ENCODE peak calls at places on chromosomes 16 and 17, in five cellular contexts. One of them, this sample, is unnamed.
A peak's percentile ranks its signal among the peaks of the same experiment; 100 is the strongest.

GRCh38 chr16:56349086-56349415 is 76.3 kb downstream of the AMFR start:
- DNase-seq in K562: no peak
- DNase-seq in SK-N-SH: no peak
- DNase-seq in stomach: no peak
- DNase-seq in transverse colon: no peak
- DNase-seq in this sample: peak; percentile 30

GRCh38 chr16:79599837-79600635 is 501 bp downstream of the MAF start:
- DNase-seq in K562: no peak
- DNase-seq in SK-N-SH: peak; percentile 80
- DNase-seq in transverse colon: no peak
- DNase-seq in stomach: peak; percentile 72
- DNase-seq in this sample: no peak

GRCh38 chr17:50830994-50831393 is 4.4 kb upstream of the WFIKKN2 start:
- DNase-seq in stomach: no peak
- DNase-seq in transverse colon: no peak
- DNase-seq in SK-N-SH: peak; percentile 61
- DNase-seq in K562: no peak
- DNase-seq in this sample: no peak

GRCh38 chr17:31859487-31860008 is 504 bp upstream of the COPRS start:
- DNase-seq in stomach: no peak
- DNase-seq in K562: no peak
- DNase-seq in transverse colon: no peak
- DNase-seq in SK-N-SH: peak; percentile 30
- DNase-seq in this sample: no peak

GRCh38 chr17:72376486-72377345 is 255.9 kb downstream of the SOX9 start:
- DNase-seq in stomach: no peak
- DNase-seq in transverse colon: no peak
- DNase-seq in SK-N-SH: peak; percentile 86
- DNase-seq in K562: no peak
- DNase-seq in this sample: no peak

GRCh38 chr17:65918921-65919546 is 272.9 kb downstream of the CEP112 start:
- DNase-seq in K562: no peak
- DNase-seq in stomach: no peak
- DNase-seq in SK-N-SH: no peak
- DNase-seq in transverse colon: no peak
- DNase-seq in this sample: no peak

GRCh38 chr16:19140392-19140791 is 26.6 kb downstream of the ITPRIPL2 start:
- DNase-seq in K562: no peak
- DNase-seq in transverse colon: no peak
- DNase-seq in stomach: no peak
- DNase-seq in SK-N-SH: no peak
- DNase-seq in this sample: no peak

GRCh38 chr16:81838794-81839193 is 59.7 kb downstream of the PLCG2 start:
- DNase-seq in stomach: no peak
- DNase-seq in transverse colon: no peak
- DNase-seq in SK-N-SH: no peak
- DNase-seq in K562: no peak
- DNase-seq in this sample: no peak

GRCh38 chr16:53754938-53755910 is 51.3 kb downstream of the FTO start:
- DNase-seq in K562: peak; percentile 22
- DNase-seq in transverse colon: peak; percentile 78
- DNase-seq in SK-N-SH: no peak
- DNase-seq in stomach: peak; percentile 65
- DNase-seq in this sample: no peak

DNA sequence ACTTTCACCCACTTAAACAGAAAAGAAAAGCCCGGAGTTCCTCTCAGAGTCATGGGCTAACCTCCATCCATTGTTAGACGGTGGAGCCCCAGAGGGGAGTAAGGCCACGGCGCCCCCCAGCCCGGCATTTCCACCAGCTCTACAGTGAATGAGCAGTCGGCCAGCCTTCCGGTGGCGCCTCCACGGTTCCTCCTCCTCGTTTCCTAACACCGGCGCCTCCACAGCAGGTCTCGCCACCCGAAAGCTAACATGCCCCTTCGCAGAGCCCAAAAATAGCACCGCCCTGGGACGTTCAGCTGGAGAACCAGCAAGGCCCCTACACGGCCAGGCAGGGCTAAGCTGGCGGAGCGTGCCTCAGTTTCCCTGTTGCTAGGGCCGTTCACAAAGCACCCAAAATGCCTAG is 858 bp downstream of the MMD start:
- DNase-seq in K562: peak; percentile 40
- DNase-seq in SK-N-SH: peak; percentile 65
- DNase-seq in transverse colon: peak; percentile 57
- DNase-seq in stomach: peak; percentile 41
- DNase-seq in this sample: peak; percentile 87
- TF ChIP-seq EP300 in K562: no peak
- TF ChIP-seq EP300 in SK-N-SH: no peak
- TF ChIP-seq EP300 in transverse colon: no peak
- TF ChIP-seq EP300 in stomach: no peak
- TF ChIP-seq EP300 in this sample: no peak

GRCh38 chr17:36935681-36936454 is 1.4 kb upstream of the LHX1 start:
- DNase-seq in stomach: no peak
- DNase-seq in transverse colon: no peak
- DNase-seq in K562: no peak
- DNase-seq in SK-N-SH: peak; percentile 60
- DNase-seq in this sample: no peak

GRCh38 chr17:36936455-36936934 is 780 bp upstream of the LHX1 start:
- DNase-seq in stomach: no peak
- DNase-seq in transverse colon: no peak
- DNase-seq in SK-N-SH: peak; percentile 84
- DNase-seq in K562: no peak
- DNase-seq in this sample: no peak

GRCh38 chr17:36937961-36938565 is 788 bp downstream of the LHX1 start:
- DNase-seq in stomach: no peak
- DNase-seq in transverse colon: no peak
- DNase-seq in SK-N-SH: peak; percentile 69
- DNase-seq in K562: no peak
- DNase-seq in this sample: no peak

GRCh38 chr17:36938566-36939058 is 1.3 kb downstream of the LHX1 start:
- DNase-seq in K562: no peak
- DNase-seq in SK-N-SH: no peak
- DNase-seq in stomach: no peak
- DNase-seq in transverse colon: no peak
- DNase-seq in this sample: no peak

GRCh38 chr17:36937001-36937960 is at the start of gene LHX1:
- DNase-seq in K562: no peak
- DNase-seq in stomach: no peak
- DNase-seq in transverse colon: no peak
- DNase-seq in SK-N-SH: peak; percentile 65
- DNase-seq in this sample: no peak
- H3K4me1 ChIP-seq in K562: peaks cover 60% of the 10 kb centered on the region
- H3K4me1 ChIP-seq in stomach: peaks cover 82% of the 10 kb centered on the region
- H3K4me1 ChIP-seq in transverse colon: peaks cover 37% of the 10 kb centered on the region
- H3K4me1 ChIP-seq in SK-N-SH: no peaks in the 10 kb centered on the region
- H3K4me1 ChIP-seq in this sample: peaks cover 92% of the 10 kb centered on the region

GRCh38 chr17:17434477-17434876 is 42.3 kb upstream of the MED9 start:
- DNase-seq in transverse colon: no peak
- DNase-seq in SK-N-SH: no peak
- DNase-seq in stomach: no peak
- DNase-seq in K562: no peak
- DNase-seq in this sample: no peak

GRCh38 chr17:17437461-17437860 is 39.3 kb upstream of the MED9 start:
- DNase-seq in transverse colon: no peak
- DNase-seq in K562: no peak
- DNase-seq in stomach: no peak
- DNase-seq in SK-N-SH: no peak
- DNase-seq in this sample: no peak

GRCh38 chr17:17437893-17438292 is 38.9 kb upstream of the MED9 start:
- DNase-seq in SK-N-SH: no peak
- DNase-seq in K562: no peak
- DNase-seq in stomach: no peak
- DNase-seq in transverse colon: no peak
- DNase-seq in this sample: no peak

GRCh38 chr17:17433260-17433659 is 43.5 kb upstream of the MED9 start:
- DNase-seq in K562: no peak
- DNase-seq in stomach: no peak
- DNase-seq in transverse colon: no peak
- DNase-seq in SK-N-SH: no peak
- DNase-seq in this sample: no peak

GRCh38 chr17:17435323-17435722 is 41.5 kb upstream of the MED9 start:
- DNase-seq in SK-N-SH: no peak
- DNase-seq in stomach: no peak
- DNase-seq in transverse colon: no peak
- DNase-seq in K562: no peak
- DNase-seq in this sample: no peak
- TF ChIP-seq EP300 in SK-N-SH: no peak
- TF ChIP-seq EP300 in stomach: no peak
- TF ChIP-seq EP300 in transverse colon: no peak
- TF ChIP-seq EP300 in K562: no peak
- TF ChIP-seq EP300 in this sample: no peak

DNA sequence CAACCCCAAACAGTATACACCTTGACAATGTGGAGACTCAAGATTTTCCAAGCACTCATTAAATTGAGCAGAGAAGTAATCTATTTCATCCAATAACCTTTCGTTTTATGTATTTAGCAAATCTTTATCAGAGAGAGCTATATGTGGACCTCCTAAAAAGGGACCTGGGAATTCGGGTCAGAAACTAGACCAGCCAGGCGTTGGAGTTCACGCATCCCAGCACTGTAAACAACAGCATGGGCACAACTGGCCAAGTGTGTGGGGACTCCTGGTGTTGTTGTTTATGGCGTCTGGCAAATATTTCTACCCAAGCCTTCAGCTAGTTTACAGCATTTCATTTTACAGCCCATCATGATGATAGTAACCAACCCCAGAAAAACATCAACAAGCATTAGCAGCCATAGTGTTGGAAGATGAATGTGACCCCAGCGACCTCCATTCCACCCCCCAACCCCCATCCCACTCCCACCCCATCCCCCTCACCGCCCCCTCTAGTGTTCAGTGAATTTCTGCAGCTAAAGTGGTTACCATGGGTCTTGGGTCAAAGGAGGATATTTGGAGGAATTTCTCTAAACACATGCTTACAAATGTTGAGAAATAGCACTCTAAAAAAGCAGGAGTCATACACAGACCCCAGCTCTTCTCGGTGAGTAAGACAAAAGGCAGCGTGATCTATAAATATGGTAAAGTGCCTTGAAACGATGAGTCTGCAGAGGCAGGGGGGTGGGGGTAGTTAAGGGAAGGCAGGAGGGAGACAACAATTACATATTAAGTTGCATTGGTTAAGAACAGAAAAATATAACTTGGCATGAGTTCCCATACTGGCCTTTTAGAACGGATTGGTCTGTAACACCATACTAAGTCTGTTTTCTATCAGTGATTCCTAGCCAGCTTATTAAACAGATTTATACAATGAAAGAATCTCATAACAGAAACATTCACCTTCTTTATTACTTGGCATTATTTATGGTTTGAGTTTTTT is 91.4 kb upstream of the TBX2 start:
- DNase-seq in stomach: no peak
- DNase-seq in transverse colon: no peak
- DNase-seq in SK-N-SH: no peak
- DNase-seq in K562: no peak
- DNase-seq in this sample: no peak
- H3K4me1 ChIP-seq in stomach: peaks cover 10% of the 10 kb centered on the region
- H3K4me1 ChIP-seq in transverse colon: no peaks in the 10 kb centered on the region
- H3K4me1 ChIP-seq in SK-N-SH: peaks cover 40% of the 10 kb centered on the region
- H3K4me1 ChIP-seq in K562: no peaks in the 10 kb centered on the region
- H3K4me1 ChIP-seq in this sample: no peaks in the 10 kb centered on the region

GRCh38 chr17:47275245-47275984 is 21.8 kb downstream of the ITGB3 start:
- DNase-seq in transverse colon: peak; percentile 75
- DNase-seq in stomach: peak; percentile 66
- DNase-seq in SK-N-SH: peak; percentile 93
- DNase-seq in K562: peak; percentile 83
- DNase-seq in this sample: peak; percentile 93
- TF ChIP-seq EP300 in transverse colon: peak; percentile 24
- TF ChIP-seq EP300 in stomach: no peak
- TF ChIP-seq EP300 in SK-N-SH: peak; percentile 89
- TF ChIP-seq EP300 in K562: no peak
- TF ChIP-seq EP300 in this sample: no peak

GRCh38 chr16:86637744-86638143 is 59.4 kb downstream of the FOXL1 start:
- DNase-seq in SK-N-SH: no peak
- DNase-seq in stomach: no peak
- DNase-seq in transverse colon: no peak
- DNase-seq in K562: no peak
- DNase-seq in this sample: no peak
- H3K4me1 ChIP-seq in SK-N-SH: peaks cover 16% of the 10 kb centered on the region
- H3K4me1 ChIP-seq in stomach: no peaks in the 10 kb centered on the region
- H3K4me1 ChIP-seq in transverse colon: no peaks in the 10 kb centered on the region
- H3K4me1 ChIP-seq in K562: no peaks in the 10 kb centered on the region
- H3K4me1 ChIP-seq in this sample: no peaks in the 10 kb centered on the region

GRCh38 chr17:39601010-39601597 is 6.6 kb downstream of the NEUROD2 start:
- DNase-seq in SK-N-SH: no peak
- DNase-seq in K562: no peak
- DNase-seq in stomach: no peak
- DNase-seq in transverse colon: no peak
- DNase-seq in this sample: no peak

GRCh38 chr17:39599665-39600468 is 7.9 kb downstream of the NEUROD2 start:
- DNase-seq in transverse colon: no peak
- DNase-seq in K562: no peak
- DNase-seq in SK-N-SH: peak; percentile 60
- DNase-seq in stomach: no peak
- DNase-seq in this sample: no peak

GRCh38 chr17:39599006-39599664 is 8.6 kb downstream of the NEUROD2 start:
- DNase-seq in SK-N-SH: peak; percentile 62
- DNase-seq in transverse colon: no peak
- DNase-seq in stomach: no peak
- DNase-seq in K562: no peak
- DNase-seq in this sample: no peak

GRCh38 chr17:39601758-39602532 is 5.8 kb downstream of the NEUROD2 start:
- DNase-seq in stomach: no peak
- DNase-seq in K562: no peak
- DNase-seq in transverse colon: no peak
- DNase-seq in SK-N-SH: peak; percentile 32
- DNase-seq in this sample: no peak

GRCh38 chr17:39600469-39601009 is 7.2 kb downstream of the NEUROD2 start:
- DNase-seq in K562: no peak
- DNase-seq in transverse colon: no peak
- DNase-seq in stomach: no peak
- DNase-seq in SK-N-SH: peak; percentile 31
- DNase-seq in this sample: no peak
- TF ChIP-seq EP300 in K562: no peak
- TF ChIP-seq EP300 in transverse colon: no peak
- TF ChIP-seq EP300 in stomach: no peak
- TF ChIP-seq EP300 in SK-N-SH: no peak
- TF ChIP-seq EP300 in this sample: no peak

DNA sequence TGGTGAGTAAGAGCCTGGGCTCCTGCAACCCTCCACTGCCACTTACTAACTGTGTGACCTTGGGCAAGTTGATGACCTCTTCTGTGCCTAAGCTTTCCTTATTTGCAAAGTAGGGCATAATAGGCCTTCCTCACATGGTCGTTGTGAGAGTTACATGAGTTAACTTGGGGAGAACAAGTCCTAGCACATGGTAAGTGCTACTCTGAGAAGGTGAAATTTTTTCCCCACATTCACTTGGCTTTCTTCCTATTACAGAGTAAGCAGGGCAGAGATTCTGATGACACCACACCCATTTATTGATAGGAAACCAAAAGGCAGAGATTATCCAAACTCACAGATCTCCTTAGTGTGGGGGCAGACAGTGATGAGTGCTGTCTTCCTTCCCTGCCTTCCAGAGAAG is 1.6 kb downstream of the KCNH4 start:
- DNase-seq in stomach: no peak
- DNase-seq in transverse colon: no peak
- DNase-seq in SK-N-SH: no peak
- DNase-seq in K562: no peak
- DNase-seq in this sample: no peak
- H3K4me1 ChIP-seq in stomach: peaks cover 35% of the 10 kb centered on the region
- H3K4me1 ChIP-seq in transverse colon: peaks cover 4% of the 10 kb centered on the region
- H3K4me1 ChIP-seq in SK-N-SH: peaks cover 4% of the 10 kb centered on the region
- H3K4me1 ChIP-seq in K562: peaks cover 38% of the 10 kb centered on the region
- H3K4me1 ChIP-seq in this sample: peaks cover 25% of the 10 kb centered on the region

GRCh38 chr17:38676706-38677504 is 2.1 kb upstream of the EPOP start:
- DNase-seq in transverse colon: peak; percentile 87
- DNase-seq in SK-N-SH: peak; percentile 85
- DNase-seq in stomach: peak; percentile 85
- DNase-seq in K562: peak; percentile 91
- DNase-seq in this sample: peak; percentile 91
- TF ChIP-seq EP300 in transverse colon: no peak
- TF ChIP-seq EP300 in SK-N-SH: no peak
- TF ChIP-seq EP300 in stomach: no peak
- TF ChIP-seq EP300 in K562: no peak
- TF ChIP-seq EP300 in this sample: no peak

This sample was measured in suprapubic skin.